ENCODE peak calls at places on chromosomes 7 and 10, in five cellular contexts. One of them, this sample, is unnamed.

GRCh38 chr10:131422731-131423130 is 111.2 kb upstream of the TCERG1L start:
- DNase-seq in effector CD4-positive, alpha-beta T cell: no peak
- DNase-seq in posterior cingulate gyrus: no peak
- DNase-seq in CD8-positive, alpha-beta T cell: no peak
- DNase-seq in foreskin melanocyte: no peak
- DNase-seq in this sample: no peak

GRCh38 chr10:51244308-51244707 is 170.0 kb downstream of the PRKG1 start:
- DNase-seq in effector CD4-positive, alpha-beta T cell: no peak
- DNase-seq in foreskin melanocyte: no peak
- DNase-seq in CD8-positive, alpha-beta T cell: no peak
- DNase-seq in posterior cingulate gyrus: no peak
- DNase-seq in this sample: no peak

GRCh38 chr7:90613088-90613498 is 17.0 kb downstream of the CDK14 start:
- DNase-seq in foreskin melanocyte: no peak
- DNase-seq in CD8-positive, alpha-beta T cell: no peak
- DNase-seq in effector CD4-positive, alpha-beta T cell: no peak
- DNase-seq in posterior cingulate gyrus: no peak
- DNase-seq in this sample: no peak

GRCh38 chr10:35598379-35598778 is 6.8 kb upstream of the GJD4 start:
- DNase-seq in effector CD4-positive, alpha-beta T cell: no peak
- DNase-seq in CD8-positive, alpha-beta T cell: no peak
- DNase-seq in foreskin melanocyte: no peak
- DNase-seq in posterior cingulate gyrus: no peak
- DNase-seq in this sample: no peak

GRCh38 chr7:151399305-151399601 is 10.6 kb downstream of the WDR86 start:
- DNase-seq in foreskin melanocyte: no peak
- DNase-seq in effector CD4-positive, alpha-beta T cell: no peak
- DNase-seq in CD8-positive, alpha-beta T cell: no peak
- DNase-seq in posterior cingulate gyrus: no peak
- DNase-seq in this sample: no peak

GRCh38 chr10:104046651-104047050 is 39.0 kb downstream of the COL17A1 start:
- DNase-seq in foreskin melanocyte: no peak
- DNase-seq in CD8-positive, alpha-beta T cell: no peak
- DNase-seq in effector CD4-positive, alpha-beta T cell: no peak
- DNase-seq in posterior cingulate gyrus: no peak
- DNase-seq in this sample: no peak

GRCh38 chr7:132386249-132386681 is 190.0 kb downstream of the PLXNA4 start:
- DNase-seq in foreskin melanocyte: no peak
- DNase-seq in effector CD4-positive, alpha-beta T cell: no peak
- DNase-seq in posterior cingulate gyrus: no peak
- DNase-seq in CD8-positive, alpha-beta T cell: no peak
- DNase-seq in this sample: no peak

GRCh38 chr10:60809157-60809556 is 30.9 kb downstream of the CDK1 start:
- DNase-seq in CD8-positive, alpha-beta T cell: no peak
- DNase-seq in posterior cingulate gyrus: no peak
- DNase-seq in foreskin melanocyte: no peak
- DNase-seq in effector CD4-positive, alpha-beta T cell: no peak
- DNase-seq in this sample: no peak

GRCh38 chr10:102868976-102869289 is 337 bp upstream of the AS3MT start:
- DNase-seq in foreskin melanocyte: no peak
- DNase-seq in CD8-positive, alpha-beta T cell: no peak
- DNase-seq in effector CD4-positive, alpha-beta T cell: no peak
- DNase-seq in posterior cingulate gyrus: no peak
- DNase-seq in this sample: no peak